ENCODE peak calls at places on chromosomes 6 and 20, in six cellular contexts. H is nephron progenitor cell, E is bronchial epithelial cell, J is heart left ventricle, F is breast epithelium, Q is lung. K is an unnamed sample.

GRCh38 chr20:58458342-58459057 is 56.7 kb downstream of the APCDD1L start:
- DNase-seq in F (no peak), Q (no peak), H (no peak), E (peak; percentile 60), J (no peak), K (peak; percentile 71)

GRCh38 chr6:63272397-63272796 is 47.4 kb downstream of the LGSN start:
- DNase-seq in E (peak; percentile 29), H (no peak), F (no peak), Q (no peak), J (no peak), K (no peak)

GRCh38 chr20:63580796-63581461 is 6.9 kb upstream of the HELZ2 start:
- DNase-seq in E (peak; percentile 75), J (no peak), F (no peak), Q (no peak), H (peak; percentile 37), K (peak; percentile 51)

GRCh38 chr6:113693866-113694265 is 163.3 kb upstream of the MARCKS start:
- DNase-seq in H (no peak), J (no peak), F (no peak), Q (no peak), E (peak; percentile 78), K (no peak)

GRCh38 chr6:164216839-164217238 is 802.3 kb downstream of the QKI start:
- DNase-seq in F (no peak), H (no peak), Q (no peak), E (no peak), J (no peak), K (no peak)

GRCh38 chr6:139271056-139271455 is 20.7 kb downstream of the TXLNB start:
- DNase-seq in Q (no peak), E (peak; percentile 36), H (no peak), F (no peak), J (no peak), K (no peak)

GRCh38 chr6:4093288-4093687 is 14.4 kb upstream of the FAM217A start:
- DNase-seq in F (no peak), E (no peak), H (no peak), Q (no peak), J (no peak), K (no peak)

GRCh38 chr6:42250509-42250908 is 32.8 kb upstream of the MRPS10 start:
- DNase-seq in F (no peak), J (no peak), Q (no peak), E (no peak), H (no peak), K (no peak)

GRCh38 chr6:107275330-107275865 is 160.1 kb upstream of the BEND3 start:
- DNase-seq in H (no peak), E (peak; percentile 59), J (no peak), Q (no peak), F (no peak), K (no peak)

GRCh38 chr6:165653607-165654006 is 9.4 kb downstream of the PDE10A start:
- DNase-seq in Q (no peak), J (no peak), H (no peak), F (no peak), E (no peak), K (no peak)

GRCh38 chr20:23362392-23363256 is 642 bp downstream of the GZF1 start:
- DNase-seq in H (no peak), J (no peak), F (peak; percentile 37), Q (peak; percentile 68), E (no peak), K (peak; percentile 69)

GRCh38 chr6:165922309-165922794 is 245.3 kb downstream of the TBXT start:
- DNase-seq in Q (no peak), E (no peak), F (no peak), H (no peak), J (no peak), K (no peak)

GRCh38 chr20:20457392-20458126 is 89.7 kb downstream of the INSM1 start:
- DNase-seq in F (no peak), J (no peak), E (no peak), H (no peak), Q (no peak), K (no peak)

GRCh38 chr6:82057846-82058554 is 189.5 kb downstream of the IBTK start:
- DNase-seq in Q (no peak), H (no peak), J (no peak), F (no peak), E (peak; percentile 15), K (peak; percentile 36)

GRCh38 chr20:45372646-45373352 is 5.3 kb downstream of the TP53TG5 start:
- DNase-seq in Q (no peak), H (no peak), F (no peak), E (no peak), J (no peak), K (no peak)

GRCh38 chr6:145233955-145234354 is 501.4 kb downstream of the EPM2A start:
- DNase-seq in E (peak; percentile 43), Q (no peak), H (no peak), J (no peak), F (no peak), K (no peak)

GRCh38 chr20:58876437-58876836 is 23.9 kb downstream of the GNAS start:
- DNase-seq in E (no peak), H (no peak), F (no peak), J (no peak), Q (no peak), K (no peak)

GRCh38 chr6:16163066-16163465 is 34.2 kb downstream of the MYLIP start:
- DNase-seq in Q (no peak), H (no peak), E (peak; percentile 27), F (no peak), J (no peak), K (no peak)

GRCh38 chr6:141035312-141036058 is 1097.2 kb upstream of the GJE1 start:
- DNase-seq in H (no peak), F (no peak), J (no peak), E (no peak), Q (no peak), K (no peak)

GRCh38 chr6:152879681-152880080 is 103.2 kb downstream of the FBXO5 start:
- DNase-seq in E (no peak), H (no peak), Q (no peak), F (no peak), J (no peak), K (no peak)

GRCh38 chr20:47867831-47868230 is 82.5 kb upstream of the SULF2 start:
- DNase-seq in J (no peak), Q (no peak), E (no peak), H (no peak), F (no peak), K (no peak)

GRCh38 chr6:112781236-112781635 is 434.1 kb downstream of the RFPL4B start:
- DNase-seq in E (peak; percentile 6), Q (no peak), H (peak; percentile 13), F (no peak), J (no peak), K (no peak)

GRCh38 chr6:117615981-117616961 is 14.0 kb upstream of the GOPC start:
- DNase-seq in Q (no peak), J (no peak), F (no peak), H (no peak), E (no peak), K (no peak)

GRCh38 chr6:3868544-3868943 is 19.4 kb downstream of the FAM50B start:
- DNase-seq in F (no peak), H (no peak), Q (no peak), E (no peak), J (no peak), K (no peak)

GRCh38 chr6:109095036-109095820 is at the start of gene CEP57L1:
- DNase-seq in H (peak; percentile 97), F (peak; percentile 93), E (peak; percentile 92), J (peak; percentile 99), Q (peak; percentile 97), K (peak; percentile 100)
- TF ChIP-seq CTCF in H (no peak), F (no peak), E (no peak), J (no peak), Q (no peak), K (no peak)

GRCh38 chr6:24568687-24569086 is 73.9 kb downstream of the ALDH5A1 start:
- DNase-seq in J (no peak), Q (no peak), F (no peak), E (no peak), H (no peak), K (no peak)

GRCh38 chr6:24565196-24565595 is 70.4 kb downstream of the ALDH5A1 start:
- DNase-seq in Q (no peak), F (no peak), E (no peak), H (no peak), J (no peak), K (no peak)

GRCh38 chr6:24558516-24558915 is 63.7 kb downstream of the ALDH5A1 start:
- DNase-seq in H (no peak), Q (no peak), F (no peak), J (no peak), E (no peak), K (no peak)

GRCh38 chr6:24566020-24566752 is 71.4 kb downstream of the ALDH5A1 start:
- DNase-seq in E (no peak), Q (no peak), F (no peak), H (no peak), J (no peak), K (no peak)

DNA sequence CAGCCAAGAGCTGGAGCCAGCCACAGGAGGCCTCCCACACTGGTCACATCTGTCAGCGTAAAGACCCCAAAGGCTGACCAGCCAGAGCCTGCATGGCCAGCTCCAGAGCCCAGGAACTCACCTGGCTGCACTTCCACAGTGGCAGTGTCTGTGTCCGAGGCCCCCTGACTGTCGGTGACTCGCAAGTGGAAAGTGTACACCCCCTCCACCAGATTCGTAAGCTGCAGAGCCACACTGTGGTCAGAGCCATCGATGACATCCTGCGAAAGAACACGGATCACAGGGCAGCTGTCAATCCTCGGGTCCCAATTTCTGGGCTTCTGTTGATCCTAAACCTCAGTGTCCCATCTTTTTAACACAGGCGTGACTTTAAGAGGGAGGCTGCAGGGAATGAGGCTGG is 69.3 kb downstream of the ALDH5A1 start:
- DNase-seq in E (no peak), Q (no peak), H (no peak), J (no peak), F (no peak), K (no peak)
- TF ChIP-seq CTCF in E (no peak), Q (no peak), H (no peak), J (no peak), F (no peak), K (no peak)

DNA sequence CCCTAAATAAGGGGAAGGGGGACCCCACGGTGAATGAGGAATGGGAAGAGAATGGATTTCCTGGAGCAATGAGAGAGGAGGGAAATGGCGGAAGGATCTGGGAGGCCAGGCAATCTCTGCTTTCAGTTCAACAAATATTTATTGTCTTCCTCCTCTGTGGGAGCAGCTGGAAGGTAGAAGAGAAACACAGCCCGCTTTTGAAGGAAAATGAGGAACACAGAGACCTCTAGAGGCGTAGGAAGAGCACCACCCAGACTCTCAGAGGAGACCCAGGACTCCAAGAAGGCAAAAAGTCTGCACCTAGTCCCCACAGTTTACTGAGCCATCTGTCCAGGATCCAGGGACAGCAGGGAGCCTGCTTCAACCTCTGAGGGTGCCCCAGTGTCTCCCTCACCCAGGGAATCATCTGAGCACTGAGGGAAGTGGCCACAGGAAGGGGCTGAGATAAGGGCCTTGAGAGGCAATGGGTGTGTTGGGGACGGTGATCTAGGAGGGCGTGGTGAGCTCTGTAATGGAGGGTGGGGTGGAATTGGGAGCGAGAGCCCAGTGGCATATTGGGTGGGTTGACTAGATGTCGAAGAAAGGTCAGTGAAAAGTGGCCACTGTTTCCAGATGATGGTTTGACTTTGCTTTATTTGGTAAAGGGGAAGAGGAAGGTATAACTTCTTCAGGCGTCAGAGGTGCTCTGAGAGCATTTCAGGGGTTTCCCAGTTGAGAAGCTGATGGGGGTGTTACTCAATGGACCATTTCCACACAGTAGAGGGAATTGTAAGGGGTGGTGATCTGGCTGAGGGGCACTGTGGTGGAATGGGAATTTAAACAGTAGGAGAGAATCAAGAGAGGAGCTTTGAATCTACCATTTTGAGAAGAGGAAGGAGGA is 610 bp downstream of the PSORS1C1 start:
- DNase-seq in J (no peak), E (peak; percentile 62), Q (no peak), F (no peak), H (no peak), K (no peak)
- TF ChIP-seq CTCF in J (peak; percentile 13), E (peak; percentile 49), Q (no peak), F (no peak), H (no peak), K (no peak)

GRCh38 chr6:97978855-97979271 is 695.8 kb upstream of the MMS22L start:
- DNase-seq in F (no peak), E (no peak), H (no peak), Q (no peak), J (no peak), K (peak; percentile 34)
- TF ChIP-seq CTCF in F (no peak), E (no peak), H (no peak), Q (no peak), J (no peak), K (no peak)

K was measured in glutamatergic neuron.